ENCODE peak calls at places on chromosome 14, in seven cellular contexts. W is kidney tubule cell; Q is NCI-H1694 treated with DMSO at 0.1 percent for 48 hours; M is lower lobe of right lung; F is activated effector memory CD4-positive, alpha-beta T cell treated with Interleukin-2 at 50 U/mL for 16 hours; L is endothelial cell; T is activated CD8-positive, alpha-beta memory T cell treated with anti-CD3 and anti-CD28 coated beads for 24 hours. A is an unnamed sample.

GRCh38 chr14:105486974-105487448 is 325 bp downstream of the CRIP1 start:
- DNase-seq in W (no peak), Q (no peak), M (peak; percentile 81), F (peak; percentile 42), L (no peak), T (peak; percentile 75), A (no peak)

GRCh38 chr14:51942971-51943370 is 46.4 kb upstream of the RTRAF start:
- DNase-seq in W (no peak), Q (no peak), M (no peak), F (no peak), L (no peak), T (no peak), A (no peak)

GRCh38 chr14:79278286-79278797 is 933.0 kb downstream of the DIO2 start:
- DNase-seq in W (no peak), Q (no peak), M (no peak), F (no peak), L (peak; percentile 5), T (no peak), A (no peak)

GRCh38 chr14:38839743-38840375 is 263.2 kb downstream of the SEC23A start:
- DNase-seq in W (peak; percentile 2), Q (no peak), M (no peak), F (no peak), L (no peak), T (no peak), A (no peak)

GRCh38 chr14:94392510-94392935 is 4.1 kb upstream of the SERPINA1 start:
- DNase-seq in W (peak; percentile 75), Q (no peak), M (peak; percentile 84), F (no peak), L (no peak), T (no peak), A (no peak)

GRCh38 chr14:99718031-99718810 is 34.1 kb downstream of the CYP46A1 start:
- DNase-seq in W (no peak), Q (no peak), M (peak; percentile 18), F (no peak), L (no peak), T (peak; percentile 33), A (peak; percentile 25)

GRCh38 chr14:102686176-102686801 is 91.0 kb upstream of the TRAF3 start:
- DNase-seq in W (no peak), Q (no peak), M (no peak), F (no peak), L (no peak), T (no peak), A (no peak)

GRCh38 chr14:91509878-91510170 is 286 bp downstream of the PPP4R3A start:
- DNase-seq in W (no peak), Q (peak; percentile 80), M (no peak), F (no peak), L (no peak), T (no peak), A (no peak)

GRCh38 chr14:23052671-23053070 is 4.6 kb downstream of the CDH24 start:
- DNase-seq in W (no peak), Q (no peak), M (no peak), F (no peak), L (no peak), T (no peak), A (no peak)

GRCh38 chr14:92686763-92687427 is 61.5 kb downstream of the LGMN start:
- DNase-seq in W (peak; percentile 74), Q (peak; percentile 85), M (peak; percentile 84), F (peak; percentile 53), L (peak; percentile 98), T (peak; percentile 94), A (peak; percentile 96)

GRCh38 chr14:56172571-56172971 is 54.4 kb downstream of the PELI2 start:
- DNase-seq in W (peak; percentile 72), Q (no peak), M (no peak), F (no peak), L (no peak), T (no peak), A (no peak)

GRCh38 chr14:103704708-103705107 is 10.5 kb downstream of the XRCC3 start:
- DNase-seq in W (no peak), Q (no peak), M (no peak), F (no peak), L (no peak), T (no peak), A (no peak)

GRCh38 chr14:34222122-34222521 is 239.9 kb downstream of the SPTSSA start:
- DNase-seq in W (no peak), Q (no peak), M (no peak), F (no peak), L (no peak), T (no peak), A (no peak)

GRCh38 chr14:75456069-75457023 is 28.5 kb downstream of the JDP2 start:
- DNase-seq in W (peak; percentile 29), Q (no peak), M (peak; percentile 65), F (no peak), L (no peak), T (no peak), A (no peak)

GRCh38 chr14:32075636-32076277 is 1.3 kb upstream of the ARHGAP5 start:
- DNase-seq in W (peak; percentile 34), Q (no peak), M (peak; percentile 67), F (no peak), L (no peak), T (no peak), A (peak; percentile 87)

GRCh38 chr14:60249321-60250251 is 565 bp downstream of the PPM1A start:
- DNase-seq in W (peak; percentile 74), Q (peak; percentile 77), M (peak; percentile 83), F (peak; percentile 55), L (peak; percentile 79), T (peak; percentile 84), A (peak; percentile 88)

GRCh38 chr14:88017503-88017902 is 12.6 kb downstream of the GPR65 start:
- DNase-seq in W (no peak), Q (no peak), M (no peak), F (no peak), L (no peak), T (no peak), A (no peak)

GRCh38 chr14:104121142-104121541 is 17.2 kb upstream of the KIF26A start:
- DNase-seq in W (no peak), Q (no peak), M (no peak), F (no peak), L (no peak), T (no peak), A (no peak)

GRCh38 chr14:51818748-51819386 is 41.5 kb upstream of the GNG2 start:
- DNase-seq in W (no peak), Q (no peak), M (no peak), F (no peak), L (no peak), T (no peak), A (no peak)

GRCh38 chr14:100854435-100854834 is 28.5 kb downstream of the MEG3 start:
- DNase-seq in W (no peak), Q (no peak), M (peak; percentile 8), F (no peak), L (no peak), T (no peak), A (no peak)

GRCh38 chr14:39265032-39265431 is 31.3 kb downstream of the MIA2 start:
- DNase-seq in W (peak; percentile 42), Q (no peak), M (no peak), F (no peak), L (no peak), T (no peak), A (no peak)

GRCh38 chr14:29039171-29039570 is 272.6 kb downstream of the FOXG1 start:
- DNase-seq in W (no peak), Q (peak; percentile 75), M (no peak), F (no peak), L (no peak), T (no peak), A (no peak)

GRCh38 chr14:73468808-73469386 is 10.6 kb upstream of the NUMB start:
- DNase-seq in W (no peak), Q (no peak), M (no peak), F (no peak), L (no peak), T (no peak), A (no peak)

GRCh38 chr14:73634333-73634833 is 10.4 kb upstream of the DNAL1 start:
- DNase-seq in W (peak; percentile 28), Q (no peak), M (peak; percentile 55), F (no peak), L (peak; percentile 50), T (no peak), A (peak; percentile 85)

GRCh38 chr14:67918838-67919237 is 99.3 kb downstream of the RAD51B start:
- DNase-seq in W (no peak), Q (no peak), M (no peak), F (no peak), L (no peak), T (no peak), A (no peak)

GRCh38 chr14:36550899-36551298 is 30.9 kb upstream of the NKX2-1 start:
- DNase-seq in W (no peak), Q (no peak), M (no peak), F (no peak), L (no peak), T (no peak), A (no peak)

GRCh38 chr14:98223106-98223505 is 1048.9 kb downstream of the BCL11B start:
- DNase-seq in W (peak; percentile 1), Q (no peak), M (no peak), F (no peak), L (no peak), T (no peak), A (no peak)

GRCh38 chr14:73245401-73246325 is 8.4 kb downstream of the PAPLN start:
- DNase-seq in W (no peak), Q (no peak), M (peak; percentile 80), F (peak; percentile 23), L (no peak), T (peak; percentile 77), A (no peak)

GRCh38 chr14:90398315-90398811 is 1.5 kb downstream of the CALM1 start:
- DNase-seq in W (peak; percentile 36), Q (peak; percentile 53), M (peak; percentile 66), F (peak; percentile 56), L (no peak), T (peak; percentile 84), A (no peak)

GRCh38 chr14:73755434-73756014 is 41.3 kb upstream of the PNMA1 start:
- DNase-seq in W (peak; percentile 52), Q (no peak), M (no peak), F (no peak), L (no peak), T (peak; percentile 65), A (no peak)